ENCODE peak calls at places on chromosomes 6 and 20, in ten cellular contexts. M, Y, J, K, C, V, W, S, T and O are unnamed samples.

GRCh38 chr20:9066196-9066595 is 2.7 kb upstream of the PLCB4 start:
- DNase-seq in Y (peak), S (peak), J (no peak), V (no peak), M (no peak), W (peak), C (no peak), T (no peak), K (peak), O (peak)

GRCh38 chr20:33648396-33649004 is 13.6 kb upstream of the C20orf144 start:
- DNase-seq in K (peak), M (peak), T (peak), C (no peak), S (peak), J (no peak), W (peak), V (no peak), Y (no peak), O (no peak)

GRCh38 chr20:32062776-32063170 is 10.7 kb downstream of the HCK start:
- DNase-seq in V (no peak), Y (peak), K (no peak), M (no peak), S (no peak), J (no peak), W (peak), C (peak), T (no peak), O (no peak)

GRCh38 chr6:91137286-91137685 is 550.4 kb upstream of the MAP3K7 start:
- DNase-seq in W (no peak), K (no peak), S (no peak), V (no peak), T (no peak), Y (no peak), J (no peak), C (no peak), M (no peak), O (no peak)

GRCh38 chr6:42935322-42935721 is 6.0 kb downstream of the CNPY3 start:
- DNase-seq in J (no peak), S (no peak), T (no peak), V (no peak), C (no peak), W (no peak), K (no peak), M (no peak), Y (no peak), O (no peak)

GRCh38 chr6:110646951-110647910 is 168.0 kb downstream of the CDK19 start:
- DNase-seq in Y (no peak), T (peak), K (no peak), C (no peak), J (no peak), S (no peak), M (no peak), V (no peak), W (no peak), O (no peak)

GRCh38 chr6:42960243-42961019 is at the start of gene GNMT:
- DNase-seq in M (peak), Y (peak), T (peak), V (peak), C (peak), K (peak), W (no peak), J (peak), S (peak), O (peak)

GRCh38 chr6:29967379-29968010 is 25.2 kb downstream of the HLA-A start:
- DNase-seq in V (peak), J (no peak), Y (peak), M (no peak), W (no peak), S (peak), K (peak), T (no peak), C (peak), O (no peak)

GRCh38 chr6:138972226-138972665 is 15.8 kb downstream of the REPS1 start:
- DNase-seq in M (no peak), Y (no peak), W (no peak), K (peak), T (no peak), C (no peak), V (no peak), J (peak), S (peak), O (no peak)

GRCh38 chr20:32580970-32581838 is 3.9 kb downstream of the NOL4L start:
- DNase-seq in M (no peak), C (no peak), J (no peak), V (no peak), Y (no peak), K (no peak), W (no peak), S (no peak), T (peak), O (no peak)

GRCh38 chr6:37495199-37495913 is 4.3 kb downstream of the CCDC167 start:
- DNase-seq in M (no peak), V (no peak), C (no peak), T (no peak), S (no peak), W (no peak), Y (no peak), J (no peak), K (no peak), O (no peak)

GRCh38 chr6:134034478-134034877 is 17.9 kb downstream of the SLC2A12 start:
- DNase-seq in S (no peak), Y (no peak), M (no peak), C (no peak), T (no peak), W (no peak), V (no peak), J (no peak), K (no peak), O (no peak)

GRCh38 chr6:62889240-62889639 is 322.0 kb upstream of the FKBP1C start:
- DNase-seq in W (no peak), J (no peak), M (no peak), Y (no peak), T (no peak), V (no peak), K (no peak), S (no peak), C (no peak), O (no peak)

GRCh38 chr6:82072113-82072512 is 175.4 kb downstream of the IBTK start:
- DNase-seq in T (no peak), K (peak), C (no peak), J (no peak), V (peak), M (no peak), Y (no peak), W (no peak), S (peak), O (no peak)

GRCh38 chr20:33790571-33790970 is 20.6 kb upstream of the CHMP4B start:
- DNase-seq in T (no peak), J (no peak), C (no peak), S (no peak), Y (no peak), K (no peak), V (no peak), W (no peak), M (no peak), O (no peak)

GRCh38 chr20:57703013-57703412 is 6.8 kb downstream of the PMEPA1 start:
- DNase-seq in V (no peak), K (no peak), C (no peak), S (no peak), Y (no peak), W (no peak), M (no peak), T (no peak), J (no peak), O (no peak)

GRCh38 chr6:125546827-125547226 is 202.6 kb upstream of the HEY2 start:
- DNase-seq in C (no peak), S (peak), K (peak), M (peak), T (no peak), V (no peak), Y (no peak), J (peak), W (no peak), O (no peak)

GRCh38 chr6:128919412-128919811 is 36.5 kb downstream of the LAMA2 start:
- DNase-seq in C (no peak), V (no peak), Y (no peak), K (peak), W (no peak), T (no peak), J (no peak), S (peak), M (peak), O (no peak)

GRCh38 chr20:38073307-38074010 is 39.9 kb downstream of the RPRD1B start:
- DNase-seq in M (peak), Y (peak), W (no peak), C (peak), J (peak), K (peak), S (peak), T (peak), V (peak), O (peak)

GRCh38 chr20:10508060-10508459 is 73.0 kb downstream of the SLX4IP start:
- DNase-seq in T (no peak), Y (no peak), S (peak), V (no peak), M (no peak), J (no peak), K (peak), W (no peak), C (no peak), O (no peak)

GRCh38 chr6:100283288-100283687 is 181.4 kb downstream of the SIM1 start:
- DNase-seq in K (peak), M (peak), W (no peak), T (no peak), J (no peak), C (no peak), V (no peak), Y (no peak), S (peak), O (peak)

GRCh38 chr6:129774697-129775447 is 64.9 kb upstream of the ARHGAP18 start:
- DNase-seq in S (peak), T (peak), V (peak), C (peak), Y (peak), W (peak), K (peak), J (peak), M (peak), O (peak)

GRCh38 chr20:19813839-19814238 is 55.8 kb downstream of the RIN2 start:
- DNase-seq in Y (no peak), M (no peak), W (no peak), J (peak), K (peak), C (no peak), V (no peak), T (no peak), S (peak), O (no peak)

GRCh38 chr6:12233693-12234551 is 56.2 kb upstream of the EDN1 start:
- DNase-seq in Y (no peak), T (peak), K (peak), V (peak), C (peak), M (peak), J (peak), W (peak), S (peak), O (peak)

GRCh38 chr20:23125625-23126191 is 39.6 kb upstream of the CD93 start:
- DNase-seq in S (no peak), K (peak), C (peak), W (peak), M (peak), Y (peak), J (no peak), V (no peak), T (no peak), O (no peak)

GRCh38 chr6:141242957-141243356 is 889.8 kb upstream of the GJE1 start:
- DNase-seq in V (no peak), K (no peak), J (no peak), Y (no peak), W (no peak), T (no peak), C (no peak), M (no peak), S (no peak), O (no peak)

GRCh38 chr6:167712332-167713087 is 114.2 kb upstream of the AFDN start:
- DNase-seq in S (no peak), Y (no peak), V (no peak), M (no peak), K (no peak), T (peak), C (no peak), W (no peak), J (no peak), O (no peak)

GRCh38 chr20:61558726-61559125 is 306.7 kb downstream of the CDH4 start:
- DNase-seq in J (no peak), S (peak), C (no peak), M (peak), T (peak), Y (no peak), V (no peak), W (no peak), K (peak), O (peak)

GRCh38 chr6:118719351-118720124 is 68.1 kb upstream of the CEP85L start:
- DNase-seq in S (no peak), Y (no peak), W (no peak), C (no peak), K (no peak), M (no peak), T (no peak), V (no peak), J (no peak), O (no peak)

GRCh38 chr20:4560667-4561066 is 161.0 kb upstream of the PRND start:
- DNase-seq in K (peak), Y (no peak), T (no peak), M (no peak), J (no peak), W (no peak), S (peak), C (no peak), V (no peak), O (no peak)